ENCODE peak calls at places on chromosome 13, in five cellular contexts. M is activated naive CD8-positive, alpha-beta T cell treated with anti-CD3 and anti-CD28 coated beads, Interleukin-2, amount 50 U/mL, for 16 hours; E is occipital lobe; W is iris pigment epithelial cell; G is COR-L47. T is an unnamed sample.

GRCh38 chr13:26558074-26558805 is 757 bp downstream of the WASF3 start:
- DNase-seq in E (no peak), M (no peak), G (no peak), W (peak), T (no peak)

GRCh38 chr13:46908511-46908910 is 11.7 kb upstream of the HTR2A start:
- DNase-seq in E (no peak), G (no peak), W (peak), M (no peak), T (no peak)

GRCh38 chr13:104831823-104832222 is 1703.6 kb downstream of the EFNB2 start:
- DNase-seq in G (no peak), W (no peak), E (no peak), M (no peak), T (no peak)

GRCh38 chr13:85650613-85651012 is 148.6 kb downstream of the SLITRK6 start:
- DNase-seq in W (peak), M (no peak), G (peak), E (no peak), T (no peak)

GRCh38 chr13:112638157-112638750 is 50.3 kb upstream of the TUBGCP3 start:
- DNase-seq in W (no peak), E (no peak), G (peak), M (no peak), T (no peak)

GRCh38 chr13:93963266-93964131 is 516.0 kb downstream of the DCT start:
- DNase-seq in W (peak), E (no peak), G (peak), M (no peak), T (no peak)

GRCh38 chr13:44347301-44347700 is 26.3 kb upstream of the SERP2 start:
- DNase-seq in G (no peak), M (no peak), E (no peak), W (no peak), T (no peak)

GRCh38 chr13:20904908-20905307 is 2.4 kb upstream of the XPO4 start:
- DNase-seq in G (no peak), M (no peak), W (no peak), E (no peak), T (no peak)

GRCh38 chr13:32840840-32841713 is 175.1 kb upstream of the KL start:
- DNase-seq in E (no peak), W (peak), M (no peak), G (peak), T (no peak)

GRCh38 chr13:29524176-29524575 is 71.3 kb downstream of the SLC7A1 start:
- DNase-seq in W (no peak), M (no peak), E (no peak), G (no peak), T (no peak)

GRCh38 chr13:34748078-34748477 is 194.0 kb upstream of the NBEA start:
- DNase-seq in W (no peak), G (peak), E (no peak), M (no peak), T (peak)

GRCh38 chr13:94886191-94886590 is 173.8 kb upstream of the SOX21 start:
- DNase-seq in M (no peak), W (peak), G (no peak), E (no peak), T (no peak)

GRCh38 chr13:63938851-63939250 is 2523.2 kb upstream of the PCDH20 start:
- DNase-seq in M (no peak), E (no peak), G (no peak), W (peak), T (no peak)

GRCh38 chr13:36551445-36551844 is 119.2 kb downstream of the CCNA1 start:
- DNase-seq in M (no peak), E (no peak), G (no peak), W (no peak), T (no peak)

GRCh38 chr13:54852831-54853230 is 1824.2 kb downstream of the OLFM4 start:
- DNase-seq in G (no peak), M (no peak), W (no peak), E (no peak), T (no peak)

GRCh38 chr13:28040977-28041376 is 52.5 kb upstream of the URAD start:
- DNase-seq in G (no peak), M (no peak), W (no peak), E (no peak), T (peak)